ENCODE peak calls at places on chromosome 18, in six cellular contexts. H is right cardiac atrium, N is endodermal cell, Y is uterus, R is aorta, X is colonic mucosa. M is an unnamed sample. For H3K9me3, the result is how much of the 10 kb centered on the place peaks cover.

GRCh38 chr18:12433829-12434540 is 26.3 kb downstream of the PRELID3A start:
- DNase-seq in H (peak), N (no peak), Y (no peak), R (no peak), X (no peak), M (no peak)

GRCh38 chr18:24033644-24034412 is 19.3 kb downstream of the TTC39C start:
- DNase-seq in H (no peak), N (no peak), Y (no peak), R (no peak), X (no peak), M (no peak)

GRCh38 chr18:77059294-77059916 is 73.2 kb downstream of the MBP start:
- DNase-seq in H (no peak), N (peak), Y (no peak), R (no peak), X (no peak), M (peak)

GRCh38 chr18:49949991-49950395 is 136.7 kb upstream of the ACAA2 start:
- DNase-seq in H (no peak), N (no peak), Y (no peak), R (no peak), X (no peak), M (no peak)

GRCh38 chr18:43234889-43235288 is 42.4 kb downstream of the SYT4 start:
- DNase-seq in H (no peak), N (no peak), Y (no peak), R (no peak), X (no peak), M (no peak)

GRCh38 chr18:29164020-29164706 is 987.2 kb upstream of the CDH2 start:
- DNase-seq in H (no peak), N (no peak), Y (no peak), R (no peak), X (no peak), M (no peak)

GRCh38 chr18:24894880-24895279 is 434.4 kb downstream of the HRH4 start:
- DNase-seq in H (no peak), N (no peak), Y (no peak), R (no peak), X (no peak), M (no peak)

GRCh38 chr18:12691021-12691420 is 11.5 kb downstream of the CEP76 start:
- DNase-seq in H (no peak), N (no peak), Y (no peak), R (no peak), X (no peak), M (no peak)

GRCh38 chr18:11654736-11655604 is 34.1 kb upstream of the GNAL start:
- DNase-seq in H (peak), N (peak), Y (peak), R (peak), X (peak), M (no peak)

GRCh38 chr18:24016643-24017042 is 2.1 kb downstream of the TTC39C start:
- DNase-seq in H (no peak), N (no peak), Y (no peak), R (no peak), X (no peak), M (no peak)

GRCh38 chr18:9735879-9736278 is 27.8 kb downstream of the RAB31 start:
- DNase-seq in H (no peak), N (no peak), Y (no peak), R (no peak), X (no peak), M (no peak)

DNA sequence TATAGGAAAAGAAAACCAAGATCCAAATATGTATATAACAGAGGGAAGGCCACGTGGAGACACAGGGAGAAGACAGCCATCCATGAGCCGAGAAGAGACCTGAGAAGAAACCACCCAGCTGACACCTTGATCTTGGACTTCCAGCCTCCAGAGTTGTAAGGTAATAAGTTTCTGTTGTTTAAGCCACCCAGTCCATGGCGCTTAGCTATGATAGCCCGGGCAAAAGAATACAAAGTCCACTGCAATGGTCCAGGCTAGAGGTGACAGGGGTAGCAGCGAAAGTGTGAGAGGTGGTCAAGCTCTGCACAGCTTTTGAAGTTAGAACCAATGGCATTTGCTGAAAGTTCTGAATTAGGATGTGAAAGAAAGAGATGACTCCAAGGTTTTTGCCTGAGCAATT is 2.8 kb downstream of the MYOM1 start:
- DNase-seq in H (no peak), N (no peak), Y (no peak), R (no peak), X (no peak), M (no peak)
- H3K27ac ChIP-seq in H (peak), N (no peak), Y (no peak), R (no peak), X (peak), M (peak)

GRCh38 chr18:62732631-62733030 is 17.3 kb downstream of the PHLPP1 start:
- DNase-seq in H (no peak), N (no peak), Y (no peak), R (no peak), X (no peak), M (no peak)

GRCh38 chr18:62725896-62726295 is 10.6 kb downstream of the PHLPP1 start:
- DNase-seq in H (no peak), N (no peak), Y (no peak), R (no peak), X (no peak), M (no peak)

GRCh38 chr18:62728254-62728653 is 12.9 kb downstream of the PHLPP1 start:
- DNase-seq in H (no peak), N (no peak), Y (no peak), R (no peak), X (no peak), M (no peak)

GRCh38 chr18:62730926-62731325 is 15.6 kb downstream of the PHLPP1 start:
- DNase-seq in H (no peak), N (no peak), Y (no peak), R (no peak), X (no peak), M (no peak)

DNA sequence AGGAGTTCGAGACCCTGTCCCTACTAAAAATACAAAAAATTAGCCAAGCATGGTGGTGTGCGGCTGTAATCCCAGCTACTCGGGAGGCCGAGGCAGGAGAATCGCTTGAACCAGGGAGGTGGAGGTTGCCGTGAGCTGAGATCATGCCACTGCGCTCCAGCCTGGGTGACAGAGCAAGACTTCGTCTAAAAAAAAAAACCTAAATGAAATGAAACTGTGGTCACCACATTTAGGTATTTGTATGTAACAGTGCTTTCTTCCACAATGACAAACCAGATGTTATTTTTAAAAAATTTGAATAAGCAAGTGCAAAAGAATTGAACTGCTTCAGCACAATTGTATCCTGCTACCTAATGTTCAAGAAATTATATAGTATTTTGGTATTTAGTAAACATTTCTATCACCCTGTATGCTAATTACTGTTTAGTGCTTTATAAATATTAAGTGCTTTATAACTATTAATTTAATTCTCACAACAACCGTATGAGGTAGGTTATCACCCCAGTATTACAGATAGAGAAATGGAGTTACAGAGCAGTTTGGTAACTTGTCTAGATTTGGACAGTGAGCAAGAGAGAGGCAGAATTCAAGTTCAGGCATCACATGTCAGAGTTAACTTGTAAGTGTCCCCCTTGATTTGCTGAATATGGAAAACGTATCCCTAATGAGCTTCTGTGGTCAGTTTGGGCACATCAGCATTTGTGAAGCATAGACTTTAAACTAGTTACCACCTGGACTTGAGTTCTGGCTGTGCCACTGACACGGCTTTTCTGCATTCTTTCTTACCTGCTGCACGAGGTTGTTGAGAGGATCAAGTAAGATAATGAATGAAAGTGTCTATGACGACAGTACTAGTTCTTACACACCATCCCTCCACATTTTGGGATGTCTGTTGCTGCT is 14.4 kb downstream of the PHLPP1 start:
- DNase-seq in H (no peak), N (no peak), Y (no peak), R (no peak), X (no peak), M (no peak)
- H3K9me3 ChIP-seq in H (under half), N (under half), Y (under half), R (under half), X (under half), M (under half)

GRCh38 chr18:63488160-63488559 is 11.4 kb downstream of the SERPINB5 start:
- DNase-seq in H (no peak), N (no peak), Y (no peak), R (no peak), X (no peak), M (no peak)
- H3K27ac ChIP-seq in H (no peak), N (no peak), Y (peak), R (no peak), X (no peak), M (no peak)

GRCh38 chr18:14768241-14768640 is 20.3 kb downstream of the ANKRD30B start:
- DNase-seq in H (no peak), N (no peak), Y (no peak), R (no peak), X (no peak), M (no peak)

GRCh38 chr18:14769381-14769780 is 21.4 kb downstream of the ANKRD30B start:
- DNase-seq in H (no peak), N (no peak), Y (no peak), R (no peak), X (no peak), M (no peak)

DNA sequence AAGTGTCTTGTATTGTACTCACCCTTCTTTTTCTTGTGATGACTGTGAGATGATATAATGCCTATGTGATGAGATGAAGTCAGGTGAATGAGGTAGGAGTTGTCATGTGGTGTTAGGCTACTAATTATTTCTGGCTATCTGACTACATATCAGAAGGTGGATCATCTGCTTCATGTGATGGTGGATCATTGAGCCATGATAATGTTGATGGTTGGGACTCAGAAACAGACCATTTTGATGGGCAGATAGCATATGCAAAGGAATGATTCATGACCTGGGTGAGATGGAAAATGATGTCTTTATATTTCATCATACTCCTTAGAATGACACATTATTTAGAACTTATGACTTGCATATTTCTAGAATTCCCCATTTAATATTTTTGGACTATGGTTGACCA is 19.5 kb downstream of the ANKRD30B start:
- DNase-seq in H (no peak), N (no peak), Y (no peak), R (no peak), X (no peak), M (no peak)
- H3K9me3 ChIP-seq in H (under half), N (under half), Y (under half), R (under half), X (under half), M (under half)

GRCh38 chr18:48852792-48853191 is 98.0 kb downstream of the SMAD7 start:
- DNase-seq in H (no peak), N (no peak), Y (no peak), R (no peak), X (no peak), M (no peak)
- H3K27ac ChIP-seq in H (no peak), N (no peak), Y (no peak), R (no peak), X (no peak), M (no peak)

GRCh38 chr18:1232867-1233266 is 328.2 kb downstream of the ADCYAP1 start:
- DNase-seq in H (no peak), N (no peak), Y (no peak), R (no peak), X (no peak), M (no peak)
- H3K9me3 ChIP-seq in H (under half), N (under half), Y (under half), R (under half), X (under half), M (under half)

GRCh38 chr18:46313521-46313920 is 209.3 kb downstream of the HAUS1 start:
- DNase-seq in H (no peak), N (no peak), Y (no peak), R (peak), X (no peak), M (no peak)
- H3K27ac ChIP-seq in H (no peak), N (no peak), Y (no peak), R (no peak), X (no peak), M (no peak)

GRCh38 chr18:21593540-21594257 is 6.8 kb downstream of the ESCO1 start:
- DNase-seq in H (no peak), N (no peak), Y (no peak), R (no peak), X (no peak), M (no peak)
- H3K9me3 ChIP-seq in H (under half), N (under half), Y (under half), R (under half), X (under half), M (under half)

GRCh38 chr18:68676913-68677312 is 38.0 kb downstream of the TMX3 start:
- DNase-seq in H (no peak), N (no peak), Y (no peak), R (no peak), X (no peak), M (no peak)
- H3K27ac ChIP-seq in H (no peak), N (no peak), Y (no peak), R (no peak), X (no peak), M (no peak)